ENCODE peak calls at places on chromosomes 5 and 9, in seven cellular contexts. One of them, this sample, is unnamed.

GRCh38 chr5:31442253-31442820 is 89.6 kb downstream of the DROSHA start:
- DNase-seq in colonic mucosa: no peak
- DNase-seq in cardiac muscle cell: no peak
- DNase-seq in CD8-positive, alpha-beta T cell: no peak
- DNase-seq in brain microvascular endothelial cell: peak
- DNase-seq in Peyer's patch: no peak
- DNase-seq in pancreas: no peak
- DNase-seq in this sample: no peak

GRCh38 chr9:5832093-5832542 is 799 bp downstream of the ERMP1 start:
- DNase-seq in Peyer's patch: peak
- DNase-seq in pancreas: no peak
- DNase-seq in brain microvascular endothelial cell: no peak
- DNase-seq in cardiac muscle cell: peak
- DNase-seq in CD8-positive, alpha-beta T cell: no peak
- DNase-seq in colonic mucosa: peak
- DNase-seq in this sample: no peak

GRCh38 chr9:130137870-130138653 is 34.1 kb upstream of the NCS1 start:
- DNase-seq in brain microvascular endothelial cell: peak
- DNase-seq in colonic mucosa: no peak
- DNase-seq in pancreas: no peak
- DNase-seq in Peyer's patch: no peak
- DNase-seq in CD8-positive, alpha-beta T cell: no peak
- DNase-seq in cardiac muscle cell: peak
- DNase-seq in this sample: no peak

GRCh38 chr9:32954642-32955041 is 46.8 kb downstream of the APTX start:
- DNase-seq in CD8-positive, alpha-beta T cell: no peak
- DNase-seq in Peyer's patch: no peak
- DNase-seq in brain microvascular endothelial cell: no peak
- DNase-seq in colonic mucosa: no peak
- DNase-seq in cardiac muscle cell: peak
- DNase-seq in pancreas: peak
- DNase-seq in this sample: no peak

GRCh38 chr5:3142261-3143027 is 391.0 kb upstream of the IRX2 start:
- DNase-seq in brain microvascular endothelial cell: no peak
- DNase-seq in Peyer's patch: no peak
- DNase-seq in colonic mucosa: no peak
- DNase-seq in pancreas: no peak
- DNase-seq in CD8-positive, alpha-beta T cell: no peak
- DNase-seq in cardiac muscle cell: no peak
- DNase-seq in this sample: no peak

GRCh38 chr9:33817327-33818166 is 587 bp downstream of the UBE2R2 start:
- DNase-seq in cardiac muscle cell: peak
- DNase-seq in CD8-positive, alpha-beta T cell: peak
- DNase-seq in pancreas: peak
- DNase-seq in colonic mucosa: peak
- DNase-seq in Peyer's patch: peak
- DNase-seq in brain microvascular endothelial cell: peak
- DNase-seq in this sample: no peak

GRCh38 chr5:53019320-53019719 is 30.2 kb downstream of the ITGA2 start:
- DNase-seq in cardiac muscle cell: peak
- DNase-seq in colonic mucosa: no peak
- DNase-seq in Peyer's patch: no peak
- DNase-seq in brain microvascular endothelial cell: peak
- DNase-seq in CD8-positive, alpha-beta T cell: no peak
- DNase-seq in pancreas: no peak
- DNase-seq in this sample: no peak

GRCh38 chr5:65034782-65035181 is 266.1 kb downstream of the CWC27 start:
- DNase-seq in CD8-positive, alpha-beta T cell: no peak
- DNase-seq in Peyer's patch: peak
- DNase-seq in pancreas: no peak
- DNase-seq in brain microvascular endothelial cell: no peak
- DNase-seq in colonic mucosa: no peak
- DNase-seq in cardiac muscle cell: no peak
- DNase-seq in this sample: no peak

GRCh38 chr5:18366234-18366633 is 732.0 kb downstream of the TAF11L14 start:
- DNase-seq in pancreas: no peak
- DNase-seq in colonic mucosa: no peak
- DNase-seq in CD8-positive, alpha-beta T cell: no peak
- DNase-seq in brain microvascular endothelial cell: no peak
- DNase-seq in Peyer's patch: no peak
- DNase-seq in cardiac muscle cell: no peak
- DNase-seq in this sample: no peak

GRCh38 chr5:173890195-173890951 is 2.2 kb downstream of the CPEB4 start:
- DNase-seq in pancreas: peak
- DNase-seq in CD8-positive, alpha-beta T cell: no peak
- DNase-seq in cardiac muscle cell: peak
- DNase-seq in brain microvascular endothelial cell: no peak
- DNase-seq in colonic mucosa: no peak
- DNase-seq in Peyer's patch: no peak
- DNase-seq in this sample: peak

GRCh38 chr5:146533260-146533857 is 17.4 kb upstream of the GPR151 start:
- DNase-seq in brain microvascular endothelial cell: peak
- DNase-seq in CD8-positive, alpha-beta T cell: peak
- DNase-seq in Peyer's patch: peak
- DNase-seq in colonic mucosa: peak
- DNase-seq in pancreas: peak
- DNase-seq in cardiac muscle cell: peak
- DNase-seq in this sample: peak

GRCh38 chr5:172958268-172959046 is 767 bp upstream of the RPL26L1 start:
- DNase-seq in brain microvascular endothelial cell: peak
- DNase-seq in Peyer's patch: peak
- DNase-seq in CD8-positive, alpha-beta T cell: peak
- DNase-seq in pancreas: peak
- DNase-seq in colonic mucosa: peak
- DNase-seq in cardiac muscle cell: peak
- DNase-seq in this sample: no peak

GRCh38 chr9:31700252-31701045 is 684.0 kb upstream of the ACO1 start:
- DNase-seq in pancreas: no peak
- DNase-seq in cardiac muscle cell: no peak
- DNase-seq in colonic mucosa: no peak
- DNase-seq in CD8-positive, alpha-beta T cell: no peak
- DNase-seq in brain microvascular endothelial cell: no peak
- DNase-seq in Peyer's patch: no peak
- DNase-seq in this sample: no peak

GRCh38 chr5:79552984-79553383 is 39.0 kb upstream of the HOMER1 start:
- DNase-seq in brain microvascular endothelial cell: no peak
- DNase-seq in cardiac muscle cell: peak
- DNase-seq in CD8-positive, alpha-beta T cell: no peak
- DNase-seq in pancreas: no peak
- DNase-seq in colonic mucosa: no peak
- DNase-seq in Peyer's patch: no peak
- DNase-seq in this sample: no peak

GRCh38 chr9:108060165-108060564 is 570.6 kb upstream of the KLF4 start:
- DNase-seq in CD8-positive, alpha-beta T cell: no peak
- DNase-seq in cardiac muscle cell: no peak
- DNase-seq in brain microvascular endothelial cell: no peak
- DNase-seq in colonic mucosa: no peak
- DNase-seq in pancreas: no peak
- DNase-seq in Peyer's patch: no peak
- DNase-seq in this sample: no peak
- TF ChIP-seq CTCF in CD8-positive, alpha-beta T cell: no peak
- TF ChIP-seq CTCF in cardiac muscle cell: no peak
- TF ChIP-seq CTCF in brain microvascular endothelial cell: no peak
- TF ChIP-seq CTCF in colonic mucosa: no peak
- TF ChIP-seq CTCF in pancreas: no peak
- TF ChIP-seq CTCF in Peyer's patch: no peak
- TF ChIP-seq CTCF in this sample: no peak

DNA sequence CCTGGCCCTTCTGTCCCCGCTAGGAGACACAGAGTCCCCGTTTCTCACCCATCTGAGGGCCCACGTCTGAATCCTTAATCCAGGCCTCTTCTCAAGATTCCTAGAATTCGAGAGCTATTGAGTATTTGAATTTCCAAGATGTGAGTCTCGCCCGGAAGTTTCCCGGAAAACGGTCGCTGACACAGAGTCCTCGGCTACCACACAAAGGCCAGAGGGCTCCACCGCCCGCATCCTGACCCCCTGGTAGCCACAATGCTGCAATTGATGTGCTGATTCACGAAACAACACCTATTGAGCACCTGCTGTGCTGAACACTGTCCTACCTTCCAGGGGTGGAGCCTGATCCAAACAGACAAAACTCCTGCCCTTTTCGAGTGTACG is 668 bp upstream of the FBP1 start:
- DNase-seq in Peyer's patch: no peak
- DNase-seq in pancreas: no peak
- DNase-seq in brain microvascular endothelial cell: no peak
- DNase-seq in CD8-positive, alpha-beta T cell: no peak
- DNase-seq in colonic mucosa: peak
- DNase-seq in cardiac muscle cell: no peak
- DNase-seq in this sample: no peak
- H3K4me3 ChIP-seq in Peyer's patch: peak
- H3K4me3 ChIP-seq in pancreas: peak
- H3K4me3 ChIP-seq in brain microvascular endothelial cell: no peak
- H3K4me3 ChIP-seq in CD8-positive, alpha-beta T cell: peak
- H3K4me3 ChIP-seq in colonic mucosa: peak
- H3K4me3 ChIP-seq in cardiac muscle cell: peak
- H3K4me3 ChIP-seq in this sample: peak

DNA sequence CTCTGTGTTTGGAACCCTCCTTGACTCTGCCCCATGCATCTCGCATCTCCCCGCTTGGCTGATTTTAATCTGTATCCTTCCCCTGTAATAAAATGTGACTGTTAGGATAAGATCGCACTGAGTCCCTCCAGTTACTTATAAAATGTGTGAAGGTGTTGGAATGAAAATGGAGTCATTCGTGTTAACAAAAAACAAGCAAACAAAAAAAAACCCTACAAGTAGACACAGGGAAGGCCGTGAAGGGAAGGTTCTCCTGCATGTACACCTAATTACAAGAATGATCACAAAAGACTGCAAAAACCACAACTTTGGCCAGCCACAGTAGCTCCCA is 14.2 kb upstream of the VDAC1 start:
- DNase-seq in CD8-positive, alpha-beta T cell: no peak
- DNase-seq in cardiac muscle cell: no peak
- DNase-seq in brain microvascular endothelial cell: no peak
- DNase-seq in colonic mucosa: no peak
- DNase-seq in Peyer's patch: no peak
- DNase-seq in pancreas: no peak
- DNase-seq in this sample: no peak
- H3K27ac ChIP-seq in CD8-positive, alpha-beta T cell: no peak
- H3K27ac ChIP-seq in cardiac muscle cell: no peak
- H3K27ac ChIP-seq in brain microvascular endothelial cell: no peak
- H3K27ac ChIP-seq in colonic mucosa: peak
- H3K27ac ChIP-seq in Peyer's patch: peak
- H3K27ac ChIP-seq in pancreas: no peak
- H3K27ac ChIP-seq in this sample: no peak

GRCh38 chr9:74765572-74765971 is 122.1 kb downstream of the TRPM6 start:
- DNase-seq in Peyer's patch: no peak
- DNase-seq in colonic mucosa: no peak
- DNase-seq in CD8-positive, alpha-beta T cell: no peak
- DNase-seq in pancreas: no peak
- DNase-seq in brain microvascular endothelial cell: no peak
- DNase-seq in cardiac muscle cell: peak
- DNase-seq in this sample: no peak
- TF ChIP-seq CTCF in Peyer's patch: no peak
- TF ChIP-seq CTCF in colonic mucosa: no peak
- TF ChIP-seq CTCF in CD8-positive, alpha-beta T cell: no peak
- TF ChIP-seq CTCF in pancreas: no peak
- TF ChIP-seq CTCF in brain microvascular endothelial cell: no peak
- TF ChIP-seq CTCF in cardiac muscle cell: no peak
- TF ChIP-seq CTCF in this sample: no peak

DNA sequence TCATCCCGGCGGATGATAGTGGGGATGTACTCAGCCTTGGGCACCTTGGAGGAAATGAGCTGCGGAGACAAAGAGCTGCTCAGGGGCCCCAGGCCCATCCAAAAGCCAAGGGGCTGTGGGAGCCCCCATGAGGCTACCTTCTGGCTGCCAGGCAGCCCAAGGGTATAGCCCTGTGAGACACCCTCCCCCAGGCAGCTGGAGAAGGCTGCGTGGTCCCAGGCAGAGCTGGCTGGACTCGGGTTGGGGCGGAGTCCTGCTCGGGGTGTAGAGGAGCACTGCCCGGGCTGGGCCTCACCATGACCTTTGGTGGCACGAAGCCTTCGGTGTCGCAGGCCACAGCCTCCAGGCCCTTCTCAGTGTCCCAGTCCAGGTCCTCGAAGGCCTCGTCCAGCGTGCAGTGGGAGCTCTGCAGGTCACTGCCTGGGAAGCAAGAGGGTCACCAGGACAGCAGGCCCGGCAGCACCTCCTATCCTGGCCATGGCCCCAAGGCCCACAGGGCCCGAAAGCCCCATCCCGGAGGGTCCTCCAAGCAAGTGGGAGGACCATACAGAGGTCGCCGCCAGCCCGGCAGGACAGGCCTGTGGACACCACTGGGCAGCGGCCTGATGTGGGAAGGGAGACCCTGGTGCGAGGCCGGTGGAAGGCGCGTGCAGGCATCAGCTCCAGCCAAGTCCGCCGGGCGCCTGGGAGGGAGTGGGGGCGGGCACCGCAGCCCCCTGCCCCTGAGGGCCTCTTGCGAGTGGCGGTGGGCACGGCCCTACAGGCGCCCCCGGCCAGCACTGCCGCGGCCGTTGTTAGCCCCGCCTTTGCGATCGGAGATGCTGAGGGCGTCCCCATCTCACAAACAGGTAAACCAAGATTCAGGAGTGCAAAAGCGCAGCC is 6.1 kb downstream of the NSMF start:
- DNase-seq in pancreas: peak
- DNase-seq in CD8-positive, alpha-beta T cell: no peak
- DNase-seq in brain microvascular endothelial cell: no peak
- DNase-seq in cardiac muscle cell: no peak
- DNase-seq in Peyer's patch: no peak
- DNase-seq in colonic mucosa: peak
- DNase-seq in this sample: no peak
- H3K4me3 ChIP-seq in pancreas: no peak
- H3K4me3 ChIP-seq in CD8-positive, alpha-beta T cell: no peak
- H3K4me3 ChIP-seq in brain microvascular endothelial cell: peak
- H3K4me3 ChIP-seq in cardiac muscle cell: no peak
- H3K4me3 ChIP-seq in Peyer's patch: no peak
- H3K4me3 ChIP-seq in colonic mucosa: peak
- H3K4me3 ChIP-seq in this sample: no peak

This sample was measured in dorsolateral prefrontal cortex.